ENCODE peak calls at places on chromosomes 16 and 17, in nine cellular contexts. V is neuronal stem cell, G is GM23248, M is fibroblast of lung, F is small intestine, C is kidney, L is cardiac muscle cell, A is mesenchymal stem cell, Z is H1. P is an unnamed sample. For H3K36me3 and H3K4me1, the result is how much of the 10 kb centered on the place peaks cover.

GRCh38 chr17:46818929-46819859 is 702 bp upstream of the WNT3 start:
- DNase-seq in C (no peak), V (peak), A (peak), L (no peak), G (peak), Z (peak), F (no peak), M (no peak), P (no peak)

GRCh38 chr17:35423761-35424160 is 8.5 kb downstream of the SLFN12 start:
- DNase-seq in Z (no peak), L (peak), M (peak), V (no peak), C (no peak), F (no peak), A (peak), G (no peak), P (no peak)

GRCh38 chr17:79971651-79972050 is 64.0 kb downstream of the TBC1D16 start:
- DNase-seq in A (no peak), Z (no peak), M (no peak), V (no peak), F (no peak), L (no peak), C (peak), G (no peak), P (no peak)

GRCh38 chr17:5877948-5878347 is 192.2 kb upstream of the WSCD1 start:
- DNase-seq in V (no peak), A (no peak), Z (no peak), C (no peak), G (no peak), F (no peak), M (no peak), L (no peak), P (no peak)

GRCh38 chr16:86768999-86769398 is 190.7 kb downstream of the FOXL1 start:
- DNase-seq in Z (no peak), C (no peak), V (no peak), A (no peak), G (no peak), F (peak), M (peak), L (no peak), P (no peak)

GRCh38 chr17:31997005-31997404 is 10.2 kb upstream of the LRRC37B start:
- DNase-seq in V (no peak), G (no peak), M (no peak), L (no peak), A (peak), Z (no peak), F (no peak), C (no peak), P (no peak)

GRCh38 chr16:27225536-27226360 is 22.4 kb downstream of the KDM8 start:
- DNase-seq in G (no peak), A (no peak), C (no peak), L (no peak), V (no peak), Z (no peak), M (no peak), F (peak), P (no peak)

GRCh38 chr16:66970775-66971725 is 10.0 kb downstream of the CES3 start:
- DNase-seq in C (no peak), F (no peak), L (no peak), Z (no peak), G (peak), A (peak), M (peak), V (no peak), P (no peak)

GRCh38 chr17:27315322-27315721 is 21.4 kb downstream of the WSB1 start:
- DNase-seq in C (peak), G (peak), A (no peak), Z (no peak), V (no peak), F (peak), M (peak), L (peak), P (no peak)

GRCh38 chr17:12990041-12990808 is 27.6 kb downstream of the ELAC2 start:
- DNase-seq in F (no peak), A (no peak), L (no peak), V (no peak), Z (no peak), C (peak), G (no peak), M (no peak), P (no peak)

GRCh38 chr16:1533443-1533951 is at the start of gene TMEM204:
- DNase-seq in L (peak), M (peak), V (no peak), Z (no peak), A (peak), C (peak), F (peak), G (peak), P (no peak)

GRCh38 chr17:57665128-57665527 is 80.0 kb downstream of the CCDC182 start:
- DNase-seq in V (no peak), C (no peak), A (no peak), G (no peak), L (no peak), Z (no peak), F (no peak), M (no peak), P (no peak)

GRCh38 chr16:15415411-15416070 is 18.8 kb upstream of the BMERB1 start:
- DNase-seq in Z (no peak), C (no peak), G (peak), F (no peak), A (no peak), M (peak), V (no peak), L (no peak), P (no peak)

GRCh38 chr17:18070861-18071340 is 16.8 kb upstream of the DRG2 start:
- DNase-seq in C (no peak), V (no peak), G (peak), A (peak), L (peak), M (peak), F (no peak), Z (no peak), P (no peak)

GRCh38 chr17:48625502-48626201 is 506 bp downstream of the HOXB9 start:
- DNase-seq in C (peak), G (peak), F (peak), A (peak), V (no peak), M (no peak), Z (peak), L (no peak), P (peak)

GRCh38 chr16:3475604-3476375 is 19.5 kb downstream of the C16orf90 start:
- DNase-seq in V (no peak), L (no peak), C (peak), Z (no peak), F (peak), G (no peak), M (no peak), A (no peak), P (no peak)

GRCh38 chr17:82215095-82215971 is 2.7 kb upstream of the CCDC57 start:
- DNase-seq in V (no peak), C (peak), L (peak), A (peak), F (no peak), G (peak), M (no peak), Z (no peak), P (no peak)

GRCh38 chr17:61204456-61204855 is 195.2 kb upstream of the TBX2 start:
- DNase-seq in F (no peak), V (no peak), G (no peak), M (no peak), C (no peak), A (no peak), L (no peak), Z (no peak), P (no peak)

GRCh38 chr17:49910094-49910857 is 58.7 kb upstream of the DLX4 start:
- DNase-seq in F (peak), C (no peak), L (no peak), G (peak), A (peak), V (no peak), M (peak), Z (peak), P (no peak)

GRCh38 chr16:71703324-71703723 is 21.2 kb downstream of the PHLPP2 start:
- DNase-seq in M (no peak), L (no peak), A (no peak), V (no peak), Z (no peak), G (no peak), F (no peak), C (no peak), P (no peak)

GRCh38 chr17:66268247-66268927 is 34.0 kb upstream of the PRKCA start:
- DNase-seq in A (peak), L (peak), F (no peak), M (peak), C (no peak), Z (no peak), V (no peak), G (peak), P (no peak)

GRCh38 chr17:19448341-19449268 is 37.6 kb downstream of the RNF112 start:
- DNase-seq in Z (no peak), A (peak), G (peak), C (no peak), V (no peak), F (no peak), L (peak), M (peak), P (peak)

GRCh38 chr16:65024649-65025243 is 97.1 kb downstream of the CDH11 start:
- DNase-seq in M (peak), V (no peak), A (peak), Z (no peak), F (no peak), G (peak), L (peak), C (no peak), P (no peak)

GRCh38 chr16:4945560-4946502 is 8.9 kb upstream of the PPL start:
- DNase-seq in A (peak), L (no peak), V (no peak), F (no peak), Z (no peak), G (peak), M (no peak), C (peak), P (no peak)

GRCh38 chr17:42760652-42761581 is at the start of gene RAMP2:
- DNase-seq in Z (peak), A (peak), G (peak), C (peak), M (peak), L (peak), V (no peak), F (peak), P (no peak)

GRCh38 chr17:17391575-17392370 is 85.0 kb upstream of the MED9 start:
- DNase-seq in V (no peak), L (no peak), Z (no peak), F (peak), G (peak), A (no peak), M (peak), C (no peak), P (no peak)

GRCh38 chr17:81821603-81822311 is 11.3 kb downstream of the MCRIP1 start:
- DNase-seq in F (peak), L (peak), C (peak), M (peak), G (peak), V (no peak), A (peak), Z (peak), P (peak)

GRCh38 chr16:11349599-11350276 is 4.5 kb downstream of the RMI2 start:
- DNase-seq in G (peak), M (peak), Z (no peak), F (no peak), V (no peak), C (peak), A (peak), L (peak), P (no peak)

GRCh38 chr16:72247821-72248253 is 75.9 kb upstream of the PMFBP1 start:
- DNase-seq in A (peak), F (no peak), V (no peak), Z (no peak), M (peak), G (peak), L (peak), C (no peak), P (no peak)

GRCh38 chr16:75116911-75117245 is 298 bp upstream of the LDHD start:
- DNase-seq in F (no peak), C (no peak), G (no peak), Z (no peak), A (no peak), L (no peak), M (no peak), V (no peak), P (no peak)

GRCh38 chr17:20981046-20981920 is 61.5 kb downstream of the USP22 start:
- DNase-seq in C (peak), F (no peak), G (no peak), L (no peak), Z (peak), M (no peak), V (no peak), A (no peak), P (no peak)

DNA sequence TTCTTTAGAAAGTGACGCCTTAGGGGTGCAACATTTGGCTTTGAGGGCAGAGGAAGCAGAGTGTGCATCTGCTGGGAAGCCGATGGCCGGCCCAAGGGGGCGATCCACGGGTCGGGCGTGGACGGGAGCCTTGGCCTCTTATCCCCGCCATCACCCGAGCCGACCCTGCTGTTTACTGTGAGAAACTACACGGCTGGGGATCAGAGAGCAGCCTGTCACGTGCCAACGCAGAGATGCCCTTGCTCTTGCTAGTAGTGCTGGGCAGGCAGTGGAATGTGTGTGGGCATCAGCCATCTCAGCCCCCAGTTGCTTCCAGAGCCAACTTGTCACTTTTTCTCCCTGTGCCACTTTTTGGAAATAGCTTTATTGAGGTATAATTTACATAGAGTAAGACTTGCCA is 26.7 kb upstream of the ITGB4 start:
- DNase-seq in M (no peak), C (peak), G (peak), A (no peak), F (no peak), V (no peak), L (no peak), Z (no peak), P (no peak)
- H3K36me3 ChIP-seq in M (under half), C (under half), G (under half), A (under half), F (under half), V (under half), L (under half), Z (under half), P (under half)

DNA sequence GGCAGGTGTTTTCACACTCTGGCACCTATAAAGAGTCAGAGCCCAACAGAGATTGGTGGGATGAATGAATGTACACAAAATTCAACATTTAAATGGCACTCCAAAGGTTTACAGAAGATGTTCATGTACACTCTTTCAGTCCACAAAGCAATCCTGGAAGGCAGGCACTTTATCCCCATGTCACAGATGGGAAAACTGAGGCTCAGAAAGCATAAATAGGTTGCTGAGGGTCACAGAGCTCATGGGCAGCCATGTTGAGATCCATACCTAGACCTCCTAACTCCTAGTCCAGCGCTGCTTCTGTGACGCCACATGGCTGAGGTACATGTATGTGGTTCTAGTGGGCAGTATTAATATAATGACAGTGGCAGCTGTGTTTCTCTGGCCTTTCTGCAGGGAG is 157.7 kb upstream of the LHX1 start:
- DNase-seq in V (no peak), F (no peak), Z (no peak), M (no peak), L (no peak), G (no peak), C (no peak), A (no peak), P (no peak)
- H3K4me1 ChIP-seq in V (under half), F (under half), Z (under half), M (under half), L (under half), G (under half), C (under half), A (under half), P (under half)

GRCh38 chr17:1006054-1006453 is 9.1 kb downstream of the TIMM22 start:
- DNase-seq in L (no peak), A (no peak), F (no peak), V (no peak), G (no peak), M (no peak), C (peak), Z (no peak), P (no peak)
- H3K36me3 ChIP-seq in L (under half), A (half or more), F (under half), V (half or more), G (under half), M (under half), C (under half), Z (under half), P (under half)

GRCh38 chr17:43769426-43769825 is 9.4 kb downstream of the DUSP3 start:
- DNase-seq in Z (no peak), A (no peak), V (no peak), L (no peak), C (no peak), M (no peak), F (no peak), G (no peak), P (no peak)

GRCh38 chr17:43771463-43771862 is 7.3 kb downstream of the DUSP3 start:
- DNase-seq in V (no peak), L (no peak), C (no peak), Z (no peak), F (no peak), A (no peak), M (no peak), G (no peak), P (no peak)

GRCh38 chr17:43768382-43768781 is 9.8 kb upstream of the SOST start:
- DNase-seq in L (no peak), A (no peak), Z (no peak), F (no peak), C (no peak), V (no peak), M (no peak), G (no peak), P (no peak)

GRCh38 chr17:43768943-43769342 is 9.8 kb downstream of the DUSP3 start:
- DNase-seq in L (no peak), V (no peak), A (no peak), C (no peak), Z (no peak), M (no peak), G (no peak), F (no peak), P (no peak)

GRCh38 chr17:43769859-43770258 is 8.9 kb downstream of the DUSP3 start:
- DNase-seq in G (no peak), Z (no peak), M (no peak), L (no peak), V (no peak), A (no peak), C (no peak), F (no peak), P (no peak)
- H3K4me1 ChIP-seq in G (under half), Z (under half), M (under half), L (under half), V (under half), A (under half), C (under half), F (under half), P (under half)

GRCh38 chr16:76650579-76650978 is 373.4 kb downstream of the CNTNAP4 start:
- DNase-seq in M (no peak), F (no peak), V (no peak), G (no peak), L (no peak), C (no peak), A (peak), Z (no peak), P (no peak)

GRCh38 chr16:76656951-76657498 is 379.8 kb downstream of the CNTNAP4 start:
- DNase-seq in G (no peak), A (no peak), F (no peak), C (no peak), L (no peak), M (no peak), Z (no peak), V (no peak), P (no peak)

GRCh38 chr16:76653390-76654026 is 376.3 kb downstream of the CNTNAP4 start:
- DNase-seq in A (peak), M (peak), C (no peak), L (peak), Z (no peak), V (peak), F (peak), G (peak), P (peak)

GRCh38 chr16:76654421-76654820 is 377.2 kb downstream of the CNTNAP4 start:
- DNase-seq in V (no peak), M (no peak), L (no peak), Z (no peak), F (no peak), G (no peak), C (no peak), A (no peak), P (no peak)
- H3K36me3 ChIP-seq in V (under half), M (under half), L (under half), Z (under half), F (under half), G (under half), C (under half), A (under half), P (under half)

DNA sequence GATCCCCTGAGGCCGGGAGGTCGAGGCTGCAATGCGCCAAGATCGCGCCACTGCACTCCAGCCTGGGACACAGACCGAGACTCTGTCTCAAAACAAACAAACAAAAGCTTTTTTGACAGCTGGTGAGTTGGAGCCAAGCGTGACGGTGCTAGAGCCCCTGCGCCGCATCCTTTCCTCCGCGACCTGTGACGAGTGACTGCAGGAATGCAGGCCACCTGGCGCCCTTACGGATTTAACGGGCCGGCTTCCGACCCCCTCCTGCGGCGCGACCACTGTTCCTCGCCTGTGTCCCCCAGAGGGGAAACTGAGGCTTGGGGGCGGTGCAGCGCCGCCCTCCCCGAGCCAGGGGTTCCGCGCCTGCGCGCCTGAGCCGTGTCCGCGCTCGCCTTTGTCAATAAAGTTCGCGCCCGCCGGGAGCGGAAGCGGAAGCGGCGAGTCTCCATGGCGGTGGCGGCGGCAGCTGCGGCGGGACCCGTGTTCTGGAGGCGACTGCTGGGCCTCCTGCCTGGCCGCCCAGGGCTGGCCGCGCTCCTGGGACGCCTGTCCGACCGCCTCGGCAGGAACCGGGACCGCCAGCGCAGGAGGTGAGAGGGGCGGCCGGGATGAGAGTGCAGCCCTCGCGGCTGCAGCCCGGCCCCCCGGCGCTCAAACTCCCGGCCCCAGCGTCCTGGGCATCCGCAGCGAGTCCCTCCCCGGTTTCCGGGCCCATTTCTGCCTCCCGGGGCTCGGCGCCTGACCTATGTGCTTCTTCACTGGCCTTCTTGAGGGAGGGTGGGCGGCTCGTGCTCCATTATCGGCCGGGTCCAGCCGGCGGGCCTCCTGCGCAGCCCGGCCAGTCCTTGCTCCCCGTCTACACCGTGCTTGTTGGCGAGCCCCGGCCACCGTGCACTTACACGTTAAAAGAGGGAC is at the start of gene PGS1:
- DNase-seq in M (peak), G (peak), V (peak), A (peak), F (peak), L (peak), C (peak), Z (peak), P (peak)
- H3K4me1 ChIP-seq in M (under half), G (half or more), V (under half), A (under half), F (under half), L (under half), C (under half), Z (under half), P (under half)